ENCODE peak calls at places on chromosomes 13 and 19, in four cellular contexts. O is NCI-H1930, R is A172, I is Peyer's patch. C is an unnamed sample.

GRCh38 chr19:7507884-7508283 is 8.0 kb upstream of the ZNF358 start:
- DNase-seq in O (peak; percentile 16), R (peak; percentile 97), I (peak; percentile 34), C (peak; percentile 80)

GRCh38 chr13:39767791-39768564 is 112.5 kb downstream of the COG6 start:
- DNase-seq in O (no peak), R (no peak), I (no peak), C (no peak)

GRCh38 chr13:97978661-97979450 is 25.4 kb downstream of the IPO5 start:
- DNase-seq in O (no peak), R (no peak), I (no peak), C (peak; percentile 28)

GRCh38 chr19:18669883-18670282 is 13.6 kb upstream of the CRTC1 start:
- DNase-seq in O (no peak), R (no peak), I (no peak), C (no peak)

GRCh38 chr19:39319892-39320168 is 833 bp downstream of the LRFN1 start:
- DNase-seq in O (no peak), R (no peak), I (no peak), C (no peak)

GRCh38 chr13:26017196-26017921 is 34.5 kb downstream of the SHISA2 start:
- DNase-seq in O (no peak), R (no peak), I (no peak), C (no peak)

GRCh38 chr13:24995225-24995804 is 100.6 kb upstream of the PABPC3 start:
- DNase-seq in O (peak; percentile 79), R (peak; percentile 72), I (peak; percentile 37), C (peak; percentile 82)

GRCh38 chr13:26475176-26476110 is 82.0 kb upstream of the WASF3 start:
- DNase-seq in O (no peak), R (no peak), I (no peak), C (no peak)

GRCh38 chr19:1396768-1397679 is 4.3 kb downstream of the GAMT start:
- DNase-seq in O (no peak), R (no peak), I (no peak), C (no peak)

GRCh38 chr13:38641164-38641948 is 45.5 kb upstream of the FREM2 start:
- DNase-seq in O (no peak), R (peak; percentile 2), I (no peak), C (no peak)

GRCh38 chr19:3034845-3035541 is 5.9 kb upstream of the TLE2 start:
- DNase-seq in O (no peak), R (peak; percentile 79), I (peak; percentile 50), C (peak; percentile 35)

GRCh38 chr19:46288896-46289588 is 7.8 kb upstream of the HIF3A start:
- DNase-seq in O (no peak), R (peak; percentile 91), I (no peak), C (peak; percentile 82)

GRCh38 chr19:39428309-39429112 is 7.2 kb downstream of the RPS16 start:
- DNase-seq in O (no peak), R (peak; percentile 86), I (no peak), C (peak; percentile 96)

GRCh38 chr13:20400774-20401173 is 124.9 kb downstream of the CRYL1 start:
- DNase-seq in O (no peak), R (no peak), I (no peak), C (peak; percentile 63)

GRCh38 chr19:35609881-35610353 is 2.6 kb upstream of the HAUS5 start:
- DNase-seq in O (no peak), R (no peak), I (peak; percentile 52), C (no peak)

GRCh38 chr13:27245610-27246009 is 5.7 kb upstream of the RPL21 start:
- DNase-seq in O (no peak), R (no peak), I (no peak), C (no peak)

GRCh38 chr19:33252418-33252962 is 26.8 kb upstream of the SLC7A10 start:
- DNase-seq in O (no peak), R (no peak), I (no peak), C (no peak)

GRCh38 chr13:28475916-28476725 is 18.8 kb downstream of the FLT1 start:
- DNase-seq in O (no peak), R (peak; percentile 75), I (no peak), C (peak; percentile 97)

GRCh38 chr13:24503376-24503690 is 9.2 kb downstream of the PARP4 start:
- DNase-seq in O (no peak), R (peak; percentile 11), I (no peak), C (no peak)

GRCh38 chr19:15280915-15281683 is 48.9 kb upstream of the EPHX3 start:
- DNase-seq in O (peak; percentile 35), R (peak; percentile 71), I (peak; percentile 39), C (peak; percentile 89)

GRCh38 chr19:2747349-2747748 is 7.5 kb upstream of the SLC39A3 start:
- DNase-seq in O (no peak), R (no peak), I (no peak), C (no peak)

GRCh38 chr19:33064117-33064777 is 441 bp downstream of the RHPN2 start:
- DNase-seq in O (no peak), R (no peak), I (no peak), C (no peak)

GRCh38 chr19:23996549-23996948 is 81.9 kb downstream of the ZNF726 start:
- DNase-seq in O (no peak), R (peak; percentile 30), I (no peak), C (no peak)

GRCh38 chr13:34334984-34335661 is 517.2 kb downstream of the RFC3 start:
- DNase-seq in O (no peak), R (no peak), I (no peak), C (no peak)

GRCh38 chr19:50418186-50419021 is at the start of gene SPIB:
- DNase-seq in O (no peak), R (no peak), I (peak; percentile 78), C (no peak)

GRCh38 chr19:5351731-5352228 is 11.2 kb upstream of the PTPRS start:
- DNase-seq in O (no peak), R (no peak), I (no peak), C (no peak)

GRCh38 chr13:44573790-44574465 is 2.2 kb downstream of the TSC22D1 start:
- DNase-seq in O (no peak), R (peak; percentile 19), I (no peak), C (peak; percentile 67)